ENCODE peak calls at places on chromosome 12, in six cellular contexts. H is stimulated activated CD8-positive, alpha-beta memory T cell treated with anti-CD3 and anti-CD28 coated beads, Interleukin-15, amount 100 ng/mL, for 24 hours; R is cardiac fibroblast; A is MV-4-11; F is NT2/D1; M is HS-5. S is an unnamed sample.

GRCh38 chr12:56723352-56723751 is 1.7 kb downstream of the NACA start:
- DNase-seq in M (no peak), A (no peak), H (no peak), F (no peak), R (no peak), S (no peak)

GRCh38 chr12:93376436-93377251 is 1.1 kb upstream of the NUDT4 start:
- DNase-seq in H (no peak), F (no peak), A (peak), R (peak), M (no peak), S (peak)

GRCh38 chr12:96422192-96422591 is 22.0 kb upstream of the CDK17 start:
- DNase-seq in H (no peak), R (peak), M (no peak), A (no peak), F (no peak), S (no peak)

GRCh38 chr12:83161451-83161850 is 474.7 kb downstream of the TMTC2 start:
- DNase-seq in H (no peak), F (no peak), M (peak), R (no peak), A (no peak), S (no peak)

GRCh38 chr12:462936-463705 is 3.4 kb downstream of the B4GALNT3 start:
- DNase-seq in H (no peak), F (no peak), R (no peak), A (no peak), M (no peak), S (no peak)

GRCh38 chr12:94701711-94702110 is 51.4 kb upstream of the TMCC3 start:
- DNase-seq in H (no peak), A (no peak), R (no peak), M (no peak), F (no peak), S (no peak)

GRCh38 chr12:53063708-53064612 is 14.1 kb downstream of the TNS2 start:
- DNase-seq in F (no peak), M (no peak), R (peak), A (no peak), H (no peak), S (peak)

GRCh38 chr12:12441891-12442461 is 85.1 kb downstream of the BORCS5 start:
- DNase-seq in A (peak), F (no peak), M (no peak), H (no peak), R (peak), S (no peak)

GRCh38 chr12:9331218-9331626 is 123.0 kb upstream of the PZP start:
- DNase-seq in M (no peak), A (peak), H (peak), F (peak), R (peak), S (peak)

GRCh38 chr12:120225852-120226640 is 25.1 kb upstream of the RPLP0 start:
- DNase-seq in F (no peak), A (no peak), R (no peak), H (no peak), M (no peak), S (no peak)

GRCh38 chr12:107655281-107656065 is 30.1 kb upstream of the PWP1 start:
- DNase-seq in A (no peak), F (no peak), M (no peak), R (no peak), H (no peak), S (no peak)

GRCh38 chr12:28622416-28622815 is 432.2 kb downstream of the CCDC91 start:
- DNase-seq in F (no peak), M (peak), A (no peak), H (no peak), R (peak), S (peak)

GRCh38 chr12:64400041-64400440 is 4.2 kb upstream of the XPOT start:
- DNase-seq in F (no peak), A (no peak), M (no peak), H (no peak), R (peak), S (no peak)

GRCh38 chr12:6352198-6353173 is 10.6 kb upstream of the TNFRSF1A start:
- DNase-seq in F (no peak), R (no peak), H (no peak), A (peak), M (no peak), S (no peak)

GRCh38 chr12:100404769-100405407 is 48.0 kb downstream of the SLC17A8 start:
- DNase-seq in R (peak), H (no peak), A (peak), F (peak), M (no peak), S (peak)